ENCODE peak calls at places on chromosome 20, in four cellular contexts. U is renal cortical epithelial cell, K is EL, B is GM04503. Z is an unnamed sample.

GRCh38 chr20:39861381-39861780 is 827.7 kb downstream of the MAFB start:
- DNase-seq in B (no peak), K (no peak), U (peak), Z (no peak)

GRCh38 chr20:31678389-31679356 is 41.0 kb downstream of the COX4I2 start:
- DNase-seq in B (no peak), K (peak), U (peak), Z (no peak)

GRCh38 chr20:63951398-63952209 is 4.6 kb downstream of the UCKL1 start:
- DNase-seq in K (no peak), B (no peak), U (no peak), Z (no peak)

GRCh38 chr20:771741-772464 is 3.6 kb upstream of the SLC52A3 start:
- DNase-seq in U (peak), K (no peak), B (no peak), Z (no peak)

GRCh38 chr20:17636523-17637412 is 45.3 kb downstream of the RRBP1 start:
- DNase-seq in B (no peak), K (no peak), U (no peak), Z (no peak)

GRCh38 chr20:4883546-4883945 is 117.8 kb downstream of the SLC23A2 start:
- DNase-seq in U (no peak), K (no peak), B (no peak), Z (no peak)

GRCh38 chr20:32727663-32728062 is 15.6 kb downstream of the COMMD7 start:
- DNase-seq in B (peak), K (peak), U (peak), Z (no peak)

GRCh38 chr20:52552181-52552872 is 360.7 kb upstream of the ZFP64 start:
- DNase-seq in K (peak), B (peak), U (peak), Z (no peak)

GRCh38 chr20:57160985-57161384 is 105.5 kb downstream of the BMP7 start:
- DNase-seq in B (no peak), K (no peak), U (no peak), Z (no peak)

GRCh38 chr20:3059489-3059888 is 11.9 kb upstream of the OXT start:
- DNase-seq in B (no peak), K (no peak), U (no peak), Z (no peak)

GRCh38 chr20:22732751-22733150 is 148.4 kb upstream of the FOXA2 start:
- DNase-seq in K (no peak), U (no peak), B (no peak), Z (no peak)

GRCh38 chr20:11331096-11331495 is 586.6 kb upstream of the BTBD3 start:
- DNase-seq in U (no peak), K (peak), B (no peak), Z (no peak)

GRCh38 chr20:15965165-15965564 is 608.1 kb downstream of the KIF16B start:
- DNase-seq in U (no peak), K (no peak), B (no peak), Z (no peak)

GRCh38 chr20:43911066-43911465 is 3.6 kb upstream of the TOX2 start:
- DNase-seq in K (peak), B (no peak), U (no peak), Z (no peak)

GRCh38 chr20:58649288-58650180 is 1.5 kb upstream of the STX16 start:
- DNase-seq in B (no peak), U (no peak), K (peak), Z (peak)

Z was measured in tibial artery.